ENCODE peak calls at places on chromosomes 3 and 15, in eight cellular contexts. One of them, this sample, is unnamed.

GRCh38 chr3:171018151-171018935 is 8.2 kb downstream of the SLC2A2 start:
- DNase-seq in heart right ventricle: no peak
- DNase-seq in NCI-H2171: no peak
- DNase-seq in sciatic nerve: no peak
- DNase-seq in GM20000: no peak
- DNase-seq in stimulated activated naive CD8-positive, alpha-beta T cell treated with anti-CD3 and anti-CD28 coated beads, Interleukin-15, amount 100 ng/mL, for 72 hours: no peak
- DNase-seq in osteocyte: no peak
- DNase-seq in uterus: no peak
- DNase-seq in this sample: no peak

GRCh38 chr15:93209690-93210425 is 120.8 kb upstream of the RGMA start:
- DNase-seq in uterus: no peak
- DNase-seq in stimulated activated naive CD8-positive, alpha-beta T cell treated with anti-CD3 and anti-CD28 coated beads, Interleukin-15, amount 100 ng/mL, for 72 hours: no peak
- DNase-seq in osteocyte: no peak
- DNase-seq in heart right ventricle: no peak
- DNase-seq in GM20000: no peak
- DNase-seq in sciatic nerve: no peak
- DNase-seq in NCI-H2171: no peak
- DNase-seq in this sample: no peak

GRCh38 chr15:98955331-98955730 is 52.3 kb downstream of the PGPEP1L start:
- DNase-seq in GM20000: no peak
- DNase-seq in heart right ventricle: peak; percentile 52
- DNase-seq in sciatic nerve: peak; percentile 76
- DNase-seq in stimulated activated naive CD8-positive, alpha-beta T cell treated with anti-CD3 and anti-CD28 coated beads, Interleukin-15, amount 100 ng/mL, for 72 hours: no peak
- DNase-seq in NCI-H2171: no peak
- DNase-seq in uterus: peak; percentile 54
- DNase-seq in osteocyte: no peak
- DNase-seq in this sample: no peak

GRCh38 chr3:190826018-190826417 is 36.5 kb downstream of the GMNC start:
- DNase-seq in uterus: no peak
- DNase-seq in sciatic nerve: no peak
- DNase-seq in NCI-H2171: no peak
- DNase-seq in GM20000: no peak
- DNase-seq in stimulated activated naive CD8-positive, alpha-beta T cell treated with anti-CD3 and anti-CD28 coated beads, Interleukin-15, amount 100 ng/mL, for 72 hours: no peak
- DNase-seq in osteocyte: no peak
- DNase-seq in heart right ventricle: no peak
- DNase-seq in this sample: no peak

GRCh38 chr15:57216288-57216687 is 160.0 kb upstream of the CGNL1 start:
- DNase-seq in uterus: no peak
- DNase-seq in heart right ventricle: no peak
- DNase-seq in GM20000: no peak
- DNase-seq in NCI-H2171: no peak
- DNase-seq in sciatic nerve: no peak
- DNase-seq in stimulated activated naive CD8-positive, alpha-beta T cell treated with anti-CD3 and anti-CD28 coated beads, Interleukin-15, amount 100 ng/mL, for 72 hours: no peak
- DNase-seq in osteocyte: no peak
- DNase-seq in this sample: peak; percentile 45

GRCh38 chr15:77544162-77544561 is 88.5 kb downstream of the LINGO1 start:
- DNase-seq in GM20000: no peak
- DNase-seq in osteocyte: no peak
- DNase-seq in uterus: no peak
- DNase-seq in heart right ventricle: no peak
- DNase-seq in NCI-H2171: no peak
- DNase-seq in stimulated activated naive CD8-positive, alpha-beta T cell treated with anti-CD3 and anti-CD28 coated beads, Interleukin-15, amount 100 ng/mL, for 72 hours: no peak
- DNase-seq in sciatic nerve: no peak
- DNase-seq in this sample: no peak

GRCh38 chr3:172467170-172467824 is 19.0 kb upstream of the GHSR start:
- DNase-seq in sciatic nerve: no peak
- DNase-seq in heart right ventricle: no peak
- DNase-seq in GM20000: no peak
- DNase-seq in uterus: no peak
- DNase-seq in stimulated activated naive CD8-positive, alpha-beta T cell treated with anti-CD3 and anti-CD28 coated beads, Interleukin-15, amount 100 ng/mL, for 72 hours: no peak
- DNase-seq in osteocyte: no peak
- DNase-seq in NCI-H2171: no peak
- DNase-seq in this sample: no peak

GRCh38 chr15:55823191-55823670 is 80.3 kb upstream of the PRTG start:
- DNase-seq in stimulated activated naive CD8-positive, alpha-beta T cell treated with anti-CD3 and anti-CD28 coated beads, Interleukin-15, amount 100 ng/mL, for 72 hours: no peak
- DNase-seq in heart right ventricle: no peak
- DNase-seq in sciatic nerve: no peak
- DNase-seq in uterus: peak; percentile 28
- DNase-seq in GM20000: no peak
- DNase-seq in NCI-H2171: no peak
- DNase-seq in osteocyte: no peak
- DNase-seq in this sample: no peak

GRCh38 chr3:56878046-56878445 is 76.3 kb upstream of the ARHGEF3 start:
- DNase-seq in sciatic nerve: no peak
- DNase-seq in NCI-H2171: no peak
- DNase-seq in heart right ventricle: no peak
- DNase-seq in stimulated activated naive CD8-positive, alpha-beta T cell treated with anti-CD3 and anti-CD28 coated beads, Interleukin-15, amount 100 ng/mL, for 72 hours: peak; percentile 69
- DNase-seq in osteocyte: no peak
- DNase-seq in uterus: peak; percentile 39
- DNase-seq in GM20000: peak; percentile 58
- DNase-seq in this sample: no peak

GRCh38 chr15:57217716-57218598 is 158.3 kb upstream of the CGNL1 start:
- DNase-seq in osteocyte: no peak
- DNase-seq in GM20000: no peak
- DNase-seq in stimulated activated naive CD8-positive, alpha-beta T cell treated with anti-CD3 and anti-CD28 coated beads, Interleukin-15, amount 100 ng/mL, for 72 hours: no peak
- DNase-seq in sciatic nerve: no peak
- DNase-seq in heart right ventricle: no peak
- DNase-seq in NCI-H2171: no peak
- DNase-seq in uterus: no peak
- DNase-seq in this sample: peak; percentile 43

GRCh38 chr15:68278345-68279217 is 1.0 kb downstream of the FEM1B start:
- DNase-seq in NCI-H2171: peak; percentile 45
- DNase-seq in GM20000: no peak
- DNase-seq in heart right ventricle: no peak
- DNase-seq in osteocyte: no peak
- DNase-seq in sciatic nerve: no peak
- DNase-seq in stimulated activated naive CD8-positive, alpha-beta T cell treated with anti-CD3 and anti-CD28 coated beads, Interleukin-15, amount 100 ng/mL, for 72 hours: no peak
- DNase-seq in uterus: peak; percentile 58
- DNase-seq in this sample: peak; percentile 77

GRCh38 chr3:188187055-188187454 is 33.1 kb downstream of the LPP start:
- DNase-seq in uterus: no peak
- DNase-seq in NCI-H2171: no peak
- DNase-seq in sciatic nerve: no peak
- DNase-seq in GM20000: no peak
- DNase-seq in stimulated activated naive CD8-positive, alpha-beta T cell treated with anti-CD3 and anti-CD28 coated beads, Interleukin-15, amount 100 ng/mL, for 72 hours: no peak
- DNase-seq in osteocyte: no peak
- DNase-seq in heart right ventricle: no peak
- DNase-seq in this sample: no peak

GRCh38 chr15:37824717-37825382 is 109.6 kb upstream of the TMCO5A start:
- DNase-seq in stimulated activated naive CD8-positive, alpha-beta T cell treated with anti-CD3 and anti-CD28 coated beads, Interleukin-15, amount 100 ng/mL, for 72 hours: no peak
- DNase-seq in NCI-H2171: no peak
- DNase-seq in sciatic nerve: no peak
- DNase-seq in osteocyte: no peak
- DNase-seq in uterus: no peak
- DNase-seq in heart right ventricle: no peak
- DNase-seq in GM20000: peak; percentile 2
- DNase-seq in this sample: peak; percentile 77

GRCh38 chr15:27483124-27483523 is 512.1 kb downstream of the GABRG3 start:
- DNase-seq in uterus: no peak
- DNase-seq in stimulated activated naive CD8-positive, alpha-beta T cell treated with anti-CD3 and anti-CD28 coated beads, Interleukin-15, amount 100 ng/mL, for 72 hours: no peak
- DNase-seq in osteocyte: no peak
- DNase-seq in sciatic nerve: no peak
- DNase-seq in NCI-H2171: no peak
- DNase-seq in GM20000: no peak
- DNase-seq in heart right ventricle: no peak
- DNase-seq in this sample: no peak

GRCh38 chr15:40238481-40238926 is 359 bp upstream of the PAK6 start:
- DNase-seq in NCI-H2171: no peak
- DNase-seq in heart right ventricle: no peak
- DNase-seq in uterus: no peak
- DNase-seq in sciatic nerve: no peak
- DNase-seq in GM20000: no peak
- DNase-seq in osteocyte: peak; percentile 59
- DNase-seq in stimulated activated naive CD8-positive, alpha-beta T cell treated with anti-CD3 and anti-CD28 coated beads, Interleukin-15, amount 100 ng/mL, for 72 hours: no peak
- DNase-seq in this sample: no peak

GRCh38 chr3:128267541-128267940 is 114.3 kb downstream of the EEFSEC start:
- DNase-seq in NCI-H2171: no peak
- DNase-seq in uterus: no peak
- DNase-seq in stimulated activated naive CD8-positive, alpha-beta T cell treated with anti-CD3 and anti-CD28 coated beads, Interleukin-15, amount 100 ng/mL, for 72 hours: no peak
- DNase-seq in GM20000: no peak
- DNase-seq in heart right ventricle: no peak
- DNase-seq in osteocyte: peak; percentile 13
- DNase-seq in sciatic nerve: no peak
- DNase-seq in this sample: no peak

GRCh38 chr3:53616971-53617892 is 122.8 kb downstream of the CACNA1D start:
- DNase-seq in NCI-H2171: no peak
- DNase-seq in osteocyte: peak; percentile 30
- DNase-seq in uterus: no peak
- DNase-seq in stimulated activated naive CD8-positive, alpha-beta T cell treated with anti-CD3 and anti-CD28 coated beads, Interleukin-15, amount 100 ng/mL, for 72 hours: no peak
- DNase-seq in sciatic nerve: no peak
- DNase-seq in GM20000: no peak
- DNase-seq in heart right ventricle: no peak
- DNase-seq in this sample: no peak

GRCh38 chr15:58189148-58189811 is 51.1 kb downstream of the AQP9 start:
- DNase-seq in NCI-H2171: no peak
- DNase-seq in stimulated activated naive CD8-positive, alpha-beta T cell treated with anti-CD3 and anti-CD28 coated beads, Interleukin-15, amount 100 ng/mL, for 72 hours: no peak
- DNase-seq in heart right ventricle: no peak
- DNase-seq in osteocyte: no peak
- DNase-seq in GM20000: no peak
- DNase-seq in sciatic nerve: no peak
- DNase-seq in uterus: no peak
- DNase-seq in this sample: no peak

GRCh38 chr15:72306211-72306785 is 13.7 kb downstream of the CELF6 start:
- DNase-seq in GM20000: no peak
- DNase-seq in stimulated activated naive CD8-positive, alpha-beta T cell treated with anti-CD3 and anti-CD28 coated beads, Interleukin-15, amount 100 ng/mL, for 72 hours: peak; percentile 45
- DNase-seq in heart right ventricle: no peak
- DNase-seq in uterus: peak; percentile 22
- DNase-seq in NCI-H2171: peak; percentile 60
- DNase-seq in osteocyte: no peak
- DNase-seq in sciatic nerve: peak; percentile 42
- DNase-seq in this sample: peak; percentile 51

GRCh38 chr3:61438253-61439115 is 122.9 kb upstream of the PTPRG start:
- DNase-seq in GM20000: no peak
- DNase-seq in sciatic nerve: no peak
- DNase-seq in NCI-H2171: no peak
- DNase-seq in osteocyte: no peak
- DNase-seq in heart right ventricle: no peak
- DNase-seq in uterus: no peak
- DNase-seq in stimulated activated naive CD8-positive, alpha-beta T cell treated with anti-CD3 and anti-CD28 coated beads, Interleukin-15, amount 100 ng/mL, for 72 hours: no peak
- DNase-seq in this sample: no peak

GRCh38 chr3:67357610-67358458 is 296.6 kb downstream of the SUCLG2 start:
- DNase-seq in GM20000: peak; percentile 32
- DNase-seq in sciatic nerve: no peak
- DNase-seq in stimulated activated naive CD8-positive, alpha-beta T cell treated with anti-CD3 and anti-CD28 coated beads, Interleukin-15, amount 100 ng/mL, for 72 hours: no peak
- DNase-seq in NCI-H2171: no peak
- DNase-seq in uterus: no peak
- DNase-seq in heart right ventricle: no peak
- DNase-seq in osteocyte: no peak
- DNase-seq in this sample: peak; percentile 27

GRCh38 chr15:43828061-43828657 is 1.4 kb downstream of the WDR76 start:
- DNase-seq in stimulated activated naive CD8-positive, alpha-beta T cell treated with anti-CD3 and anti-CD28 coated beads, Interleukin-15, amount 100 ng/mL, for 72 hours: peak; percentile 33
- DNase-seq in NCI-H2171: no peak
- DNase-seq in GM20000: peak; percentile 31
- DNase-seq in heart right ventricle: no peak
- DNase-seq in sciatic nerve: no peak
- DNase-seq in osteocyte: peak; percentile 13
- DNase-seq in uterus: no peak
- DNase-seq in this sample: peak; percentile 22

GRCh38 chr3:59266551-59266950 is 216.7 kb upstream of the CFAP20DC start:
- DNase-seq in NCI-H2171: no peak
- DNase-seq in osteocyte: no peak
- DNase-seq in stimulated activated naive CD8-positive, alpha-beta T cell treated with anti-CD3 and anti-CD28 coated beads, Interleukin-15, amount 100 ng/mL, for 72 hours: no peak
- DNase-seq in sciatic nerve: no peak
- DNase-seq in uterus: no peak
- DNase-seq in GM20000: no peak
- DNase-seq in heart right ventricle: no peak
- DNase-seq in this sample: no peak

GRCh38 chr15:68366314-68366713 is 65.6 kb downstream of the ITGA11 start:
- DNase-seq in sciatic nerve: no peak
- DNase-seq in uterus: no peak
- DNase-seq in GM20000: no peak
- DNase-seq in NCI-H2171: peak; percentile 34
- DNase-seq in stimulated activated naive CD8-positive, alpha-beta T cell treated with anti-CD3 and anti-CD28 coated beads, Interleukin-15, amount 100 ng/mL, for 72 hours: no peak
- DNase-seq in osteocyte: no peak
- DNase-seq in heart right ventricle: no peak
- DNase-seq in this sample: no peak

GRCh38 chr15:101272584-101272983 is 4.7 kb downstream of the SELENOS start:
- DNase-seq in heart right ventricle: no peak
- DNase-seq in sciatic nerve: peak; percentile 19
- DNase-seq in osteocyte: no peak
- DNase-seq in GM20000: no peak
- DNase-seq in NCI-H2171: no peak
- DNase-seq in uterus: no peak
- DNase-seq in stimulated activated naive CD8-positive, alpha-beta T cell treated with anti-CD3 and anti-CD28 coated beads, Interleukin-15, amount 100 ng/mL, for 72 hours: no peak
- DNase-seq in this sample: no peak

GRCh38 chr3:40970067-40970466 is 229.2 kb upstream of the CTNNB1 start:
- DNase-seq in sciatic nerve: no peak
- DNase-seq in stimulated activated naive CD8-positive, alpha-beta T cell treated with anti-CD3 and anti-CD28 coated beads, Interleukin-15, amount 100 ng/mL, for 72 hours: no peak
- DNase-seq in GM20000: no peak
- DNase-seq in uterus: no peak
- DNase-seq in heart right ventricle: no peak
- DNase-seq in osteocyte: no peak
- DNase-seq in NCI-H2171: no peak
- DNase-seq in this sample: no peak